ENCODE peak calls at places on chromosome 14, in eight cellular contexts. R, K, E, T, V, U, B and W are unnamed samples.

GRCh38 chr14:91886961-91887360 is 19.6 kb upstream of the TC2N start:
- DNase-seq in K (no peak), T (no peak), E (no peak), V (no peak), R (no peak), U (no peak), B (no peak), W (no peak)

GRCh38 chr14:102500190-102500661 is 9.3 kb downstream of the ANKRD9 start:
- DNase-seq in V (peak), R (no peak), E (no peak), T (no peak), K (peak), B (no peak), U (no peak), W (no peak)

GRCh38 chr14:90514015-90514398 is 117.2 kb downstream of the CALM1 start:
- DNase-seq in B (no peak), K (no peak), E (no peak), R (no peak), T (no peak), V (no peak), U (no peak), W (no peak)

GRCh38 chr14:22820731-22821130 is 5.5 kb upstream of the SLC7A7 start:
- DNase-seq in E (no peak), U (no peak), V (no peak), T (no peak), B (no peak), R (no peak), K (peak), W (no peak)

GRCh38 chr14:101359221-101360044 is 201.9 kb upstream of the DIO3 start:
- DNase-seq in B (no peak), V (peak), T (no peak), K (no peak), R (no peak), E (no peak), U (peak), W (peak)

GRCh38 chr14:73696466-73697390 is 17.5 kb downstream of the PNMA1 start:
- DNase-seq in V (no peak), E (no peak), B (no peak), R (no peak), K (peak), U (no peak), T (no peak), W (no peak)

GRCh38 chr14:104195854-104196253 is 57.5 kb downstream of the KIF26A start:
- DNase-seq in R (no peak), T (no peak), B (no peak), V (no peak), U (no peak), E (no peak), K (no peak), W (no peak)

GRCh38 chr14:89015016-89015415 is 190.6 kb downstream of the TTC8 start:
- DNase-seq in T (no peak), E (no peak), U (no peak), V (no peak), B (no peak), R (no peak), K (no peak), W (no peak)

GRCh38 chr14:31921251-31921650 is 155.9 kb upstream of the ARHGAP5 start:
- DNase-seq in E (no peak), T (no peak), U (no peak), V (no peak), R (no peak), B (no peak), K (no peak), W (no peak)

GRCh38 chr14:105154476-105154871 is 14.1 kb downstream of the JAG2 start:
- DNase-seq in U (no peak), B (no peak), V (peak), R (no peak), T (no peak), K (no peak), E (no peak), W (no peak)

GRCh38 chr14:34857689-34858449 is 17.3 kb downstream of the BAZ1A start:
- DNase-seq in U (no peak), E (no peak), T (no peak), K (no peak), B (peak), V (no peak), R (no peak), W (no peak)

GRCh38 chr14:101123639-101124525 is 220.4 kb upstream of the RTL1 start:
- DNase-seq in T (no peak), E (no peak), K (no peak), U (no peak), B (no peak), R (no peak), V (no peak), W (peak)

GRCh38 chr14:93430319-93430801 is 379 bp upstream of the UNC79 start:
- DNase-seq in E (no peak), V (no peak), B (no peak), U (no peak), T (no peak), K (no peak), R (peak), W (peak)

GRCh38 chr14:26963696-26964095 is 365.9 kb upstream of the NOVA1 start:
- DNase-seq in R (no peak), V (no peak), B (no peak), K (no peak), T (no peak), U (no peak), E (no peak), W (no peak)

GRCh38 chr14:60242420-60242819 is 6.6 kb upstream of the PPM1A start:
- DNase-seq in R (no peak), V (no peak), T (no peak), E (no peak), K (no peak), U (no peak), B (no peak), W (no peak)

GRCh38 chr14:58752782-58753181 is 115.0 kb downstream of the DACT1 start:
- DNase-seq in B (no peak), E (no peak), V (peak), R (peak), T (no peak), U (no peak), K (peak), W (no peak)

GRCh38 chr14:101496779-101497420 is 64.4 kb upstream of the DIO3 start:
- DNase-seq in U (no peak), V (no peak), R (no peak), T (no peak), B (no peak), K (no peak), E (no peak), W (no peak)

GRCh38 chr14:49549881-49550280 is 36.3 kb downstream of the RPS29 start:
- DNase-seq in T (no peak), U (no peak), V (no peak), B (no peak), K (no peak), E (no peak), R (no peak), W (no peak)

GRCh38 chr14:74506408-74506807 is 12.8 kb downstream of the ISCA2 start:
- DNase-seq in E (no peak), U (no peak), R (no peak), B (no peak), T (no peak), K (no peak), V (no peak), W (no peak)

GRCh38 chr14:93536945-93537344 is 106.2 kb downstream of the UNC79 start:
- DNase-seq in E (no peak), R (no peak), B (no peak), T (no peak), V (no peak), K (no peak), U (no peak), W (no peak)

GRCh38 chr14:54683882-54684794 is 117.2 kb downstream of the SAMD4A start:
- DNase-seq in E (no peak), V (peak), R (no peak), K (peak), U (no peak), T (no peak), B (peak), W (no peak)

GRCh38 chr14:101044741-101045140 is 141.2 kb upstream of the RTL1 start:
- DNase-seq in U (no peak), K (no peak), B (no peak), E (no peak), R (no peak), T (no peak), V (no peak), W (no peak)

GRCh38 chr14:61221906-61222305 is 59.2 kb downstream of the TMEM30B start:
- DNase-seq in R (no peak), V (no peak), U (no peak), B (no peak), E (no peak), T (no peak), K (no peak), W (no peak)

GRCh38 chr14:57346741-57347140 is 43.6 kb upstream of the NAA30 start:
- DNase-seq in R (no peak), U (no peak), T (no peak), E (no peak), V (no peak), B (no peak), K (no peak), W (no peak)

GRCh38 chr14:78758333-78758732 is 588.2 kb downstream of the NRXN3 start:
- DNase-seq in T (no peak), V (no peak), U (no peak), B (peak), R (no peak), K (no peak), E (no peak), W (no peak)

GRCh38 chr14:76424359-76424758 is 48.4 kb downstream of the ESRRB start:
- DNase-seq in E (no peak), B (no peak), U (no peak), K (no peak), R (no peak), V (no peak), T (no peak), W (peak)

GRCh38 chr14:31263485-31264133 is 56.0 kb upstream of the HECTD1 start:
- DNase-seq in K (peak), T (peak), U (no peak), B (no peak), V (no peak), R (no peak), E (no peak), W (no peak)

GRCh38 chr14:49497725-49498348 is 88.3 kb downstream of the RPS29 start:
- DNase-seq in U (no peak), K (peak), T (no peak), B (peak), E (no peak), V (no peak), R (no peak), W (no peak)

GRCh38 chr14:58587271-58587670 is 50.5 kb upstream of the DACT1 start:
- DNase-seq in V (no peak), K (no peak), T (no peak), E (no peak), R (no peak), U (no peak), B (no peak), W (no peak)

GRCh38 chr14:68719634-68720384 is 73.1 kb downstream of the ZFP36L1 start:
- DNase-seq in V (no peak), T (no peak), B (no peak), K (no peak), R (no peak), E (no peak), U (no peak), W (no peak)

GRCh38 chr14:88228519-88229236 is 94.4 kb downstream of the KCNK10 start:
- DNase-seq in E (no peak), V (no peak), U (no peak), K (peak), B (no peak), T (no peak), R (no peak), W (no peak)

GRCh38 chr14:90568405-90568804 is 171.6 kb downstream of the CALM1 start:
- DNase-seq in E (no peak), R (no peak), V (no peak), T (no peak), B (no peak), U (no peak), K (no peak), W (no peak)

GRCh38 chr14:92544051-92544730 is 30.6 kb downstream of the RIN3 start:
- DNase-seq in R (no peak), B (no peak), T (no peak), K (no peak), U (no peak), V (no peak), E (no peak), W (no peak)